ENCODE peak calls at places on chromosomes 11 and 22, in eight cellular contexts. W is NCI-H2081, D is cardiac fibroblast, H is NCI-H1930, A is HL-60, I is neural progenitor cell, O is AG08395, P is H4. Z is an unnamed sample.

GRCh38 chr11:131511794-131512193 is 141.4 kb downstream of the NTM start:
- DNase-seq in H (peak), P (peak), D (peak), O (no peak), I (peak), W (peak), A (peak), Z (peak)

GRCh38 chr11:67268036-67268683 is 1.9 kb downstream of the GRK2 start:
- DNase-seq in P (no peak), D (no peak), W (no peak), H (no peak), O (no peak), A (peak), I (no peak), Z (peak)

GRCh38 chr22:41828516-41828915 is 4.4 kb upstream of the SREBF2 start:
- DNase-seq in D (no peak), W (peak), A (no peak), I (no peak), P (no peak), H (no peak), O (no peak), Z (no peak)

GRCh38 chr11:1153951-1154487 is 3.7 kb upstream of the MUC5AC start:
- DNase-seq in P (peak), O (peak), H (no peak), D (peak), A (no peak), W (no peak), I (no peak), Z (no peak)

GRCh38 chr11:8564526-8564925 is 29.5 kb downstream of the STK33 start:
- DNase-seq in O (no peak), D (no peak), I (no peak), H (no peak), A (no peak), P (no peak), W (no peak), Z (no peak)

GRCh38 chr22:38935023-38935422 is 22.4 kb upstream of the APOBEC3A start:
- DNase-seq in P (peak), D (no peak), H (no peak), O (no peak), W (peak), A (no peak), I (no peak), Z (no peak)

GRCh38 chr22:32482708-32483107 is 8.1 kb downstream of the FBXO7 start:
- DNase-seq in H (no peak), D (no peak), I (no peak), P (no peak), A (no peak), O (no peak), W (no peak), Z (no peak)

GRCh38 chr11:129374993-129375721 is 491 bp upstream of the BARX2 start:
- DNase-seq in W (peak), D (no peak), A (no peak), H (no peak), P (no peak), I (no peak), O (no peak), Z (no peak)

GRCh38 chr11:44286911-44287310 is 23.0 kb downstream of the ALX4 start:
- DNase-seq in W (no peak), A (no peak), O (no peak), I (no peak), D (no peak), P (no peak), H (no peak), Z (no peak)

GRCh38 chr11:86577663-86578636 is 94.5 kb downstream of the ME3 start:
- DNase-seq in P (peak), H (no peak), I (no peak), W (no peak), D (peak), A (no peak), O (peak), Z (no peak)

GRCh38 chr22:24583221-24583971 is 9.5 kb downstream of the LRRC75B start:
- DNase-seq in W (peak), A (no peak), P (peak), I (no peak), H (no peak), O (no peak), D (peak), Z (no peak)

GRCh38 chr11:44387415-44387814 is 77.5 kb upstream of the ALX4 start:
- DNase-seq in D (no peak), O (no peak), H (no peak), A (no peak), P (no peak), W (no peak), I (no peak), Z (no peak)

GRCh38 chr11:116061322-116061721 is 557.1 kb upstream of the CADM1 start:
- DNase-seq in H (no peak), D (no peak), P (no peak), A (no peak), W (peak), I (no peak), O (no peak), Z (no peak)

GRCh38 chr11:118819687-118820086 is 28.7 kb upstream of the DDX6 start:
- DNase-seq in H (no peak), D (no peak), A (no peak), I (no peak), W (no peak), O (no peak), P (no peak), Z (no peak)

GRCh38 chr11:108752297-108752751 is 87.5 kb downstream of the DDX10 start:
- DNase-seq in A (no peak), P (no peak), W (no peak), O (no peak), I (no peak), D (no peak), H (no peak), Z (no peak)

GRCh38 chr11:40129276-40129675 is 1330.2 kb downstream of the LRRC4C start:
- DNase-seq in A (no peak), P (peak), O (no peak), I (peak), H (no peak), D (no peak), W (peak), Z (no peak)

GRCh38 chr11:128772814-128773213 is 78.9 kb downstream of the FLI1 start:
- DNase-seq in D (no peak), O (no peak), I (no peak), A (peak), W (no peak), P (no peak), H (no peak), Z (peak)

GRCh38 chr11:12249590-12250260 is 127.6 kb upstream of the PARVA start:
- DNase-seq in W (peak), O (no peak), I (no peak), P (no peak), H (peak), D (peak), A (no peak), Z (no peak)

GRCh38 chr11:5115339-5115738 is 22.8 kb downstream of the OR52A5 start:
- DNase-seq in A (no peak), W (no peak), D (no peak), I (no peak), H (no peak), P (no peak), O (no peak), Z (no peak)

GRCh38 chr22:46604306-46604690 is 15.9 kb upstream of the GRAMD4 start:
- DNase-seq in W (no peak), H (no peak), I (no peak), O (no peak), D (no peak), A (peak), P (no peak), Z (no peak)

GRCh38 chr11:12864316-12865156 is 144.6 kb upstream of the RASSF10 start:
- DNase-seq in D (peak), P (peak), W (peak), A (no peak), O (peak), I (peak), H (peak), Z (no peak)

GRCh38 chr11:23233075-23233474 is 372.8 kb upstream of the CCDC179 start:
- DNase-seq in W (no peak), P (no peak), O (peak), D (peak), A (no peak), H (no peak), I (no peak), Z (no peak)

GRCh38 chr22:17888855-17889254 is 114.6 kb upstream of the BID start:
- DNase-seq in O (no peak), W (no peak), A (no peak), H (no peak), D (peak), I (peak), P (no peak), Z (no peak)

GRCh38 chr11:2891901-2892214 is 6.3 kb upstream of the CDKN1C start:
- DNase-seq in H (no peak), D (no peak), W (no peak), O (no peak), I (no peak), A (no peak), P (no peak), Z (no peak)

GRCh38 chr22:37283393-37283937 is 1.2 kb downstream of the CYTH4 start:
- DNase-seq in I (no peak), O (no peak), P (no peak), A (no peak), D (no peak), W (no peak), H (no peak), Z (peak)

GRCh38 chr11:110026823-110027626 is 66.2 kb upstream of the ZC3H12C start:
- DNase-seq in A (peak), P (no peak), O (no peak), W (no peak), D (no peak), H (no peak), I (no peak), Z (peak)

GRCh38 chr22:50220603-50221409 is 20.0 kb downstream of the SELENOO start:
- DNase-seq in P (no peak), W (no peak), O (no peak), D (no peak), A (no peak), H (no peak), I (no peak), Z (no peak)

GRCh38 chr11:44147751-44148150 is 52.3 kb downstream of the EXT2 start:
- DNase-seq in H (no peak), P (no peak), O (no peak), A (no peak), I (no peak), D (no peak), W (no peak), Z (no peak)

GRCh38 chr11:126332221-126332711 is 23.2 kb upstream of the ST3GAL4 start:
- DNase-seq in H (no peak), I (no peak), P (peak), A (no peak), O (peak), W (no peak), D (peak), Z (no peak)

GRCh38 chr22:49296561-49296960 is 531.1 kb downstream of the BRD1 start:
- DNase-seq in W (no peak), H (no peak), D (no peak), I (no peak), O (no peak), A (no peak), P (no peak), Z (no peak)

Z was measured in germinal center.